ENCODE peak calls at places on chromosomes 4 and X, in seven cellular contexts. Q is psoas muscle, C is right lobe of liver, K is IMR-90, W is RWPE2, P is A673, V is stomach. N is an unnamed sample. For H3K27me3, the result is how much of the 10 kb centered on the place peaks cover.

GRCh38 chr4:81113024-81113423 is 82.5 kb downstream of the BMP3 start:
- DNase-seq in Q (no peak), C (no peak), K (no peak), W (no peak), P (no peak), V (no peak), N (no peak)

GRCh38 chr4:134160211-134160610 is 41.4 kb downstream of the PABPC4L start:
- DNase-seq in Q (no peak), C (no peak), K (no peak), W (no peak), P (no peak), V (no peak), N (no peak)

GRCh38 chrX:42028113-42028512 is 104.8 kb upstream of the CASK start:
- DNase-seq in Q (no peak), C (no peak), K (no peak), W (no peak), P (no peak), V (no peak), N (no peak)

GRCh38 chr4:82688091-82688815 is 110.3 kb downstream of the SCD5 start:
- DNase-seq in Q (no peak), C (no peak), K (no peak), W (no peak), P (no peak), V (no peak), N (no peak)

GRCh38 chr4:109914356-109914755 is 1.7 kb downstream of the EGF start:
- DNase-seq in Q (no peak), C (no peak), K (no peak), W (no peak), P (no peak), V (no peak), N (no peak)

GRCh38 chr4:140645614-140646412 is 77.1 kb upstream of the UCP1 start:
- DNase-seq in Q (no peak), C (no peak), K (peak), W (no peak), P (no peak), V (no peak), N (no peak)

GRCh38 chr4:100356172-100356571 is 161.7 kb downstream of the EMCN start:
- DNase-seq in Q (no peak), C (no peak), K (no peak), W (no peak), P (no peak), V (no peak), N (no peak)

GRCh38 chr4:171378323-171378722 is 434.9 kb upstream of the GALNTL6 start:
- DNase-seq in Q (no peak), C (no peak), K (no peak), W (no peak), P (no peak), V (no peak), N (no peak)

GRCh38 chrX:18368402-18368801 is 13.9 kb upstream of the SCML2 start:
- DNase-seq in Q (no peak), C (no peak), K (no peak), W (no peak), P (no peak), V (no peak), N (no peak)

GRCh38 chr4:90982787-90983186 is 855.6 kb downstream of the CCSER1 start:
- DNase-seq in Q (no peak), C (no peak), K (no peak), W (no peak), P (no peak), V (no peak), N (no peak)

GRCh38 chr4:16860506-16860905 is 37.9 kb downstream of the LDB2 start:
- DNase-seq in Q (no peak), C (no peak), K (peak), W (no peak), P (peak), V (no peak), N (no peak)

GRCh38 chr4:139656614-139657486 is 8.8 kb upstream of the MGST2 start:
- DNase-seq in Q (peak), C (peak), K (peak), W (no peak), P (peak), V (peak), N (no peak)

GRCh38 chrX:132364313-132364712 is 124.5 kb downstream of the MBNL3 start:
- DNase-seq in Q (no peak), C (no peak), K (no peak), W (no peak), P (no peak), V (no peak), N (no peak)

GRCh38 chrX:145213504-145213903 is 33.8 kb upstream of the SPANXN1 start:
- DNase-seq in Q (no peak), C (no peak), K (no peak), W (no peak), P (peak), V (no peak), N (no peak)
- TF ChIP-seq CTCF in Q (peak), C (peak), K (peak), W (peak), P (peak), V (no peak), N (peak)

GRCh38 chr4:124946696-124947095 is 234.2 kb upstream of the ANKRD50 start:
- DNase-seq in Q (no peak), C (no peak), K (no peak), W (no peak), P (no peak), V (peak), N (no peak)

GRCh38 chr4:124947622-124948265 is 235.2 kb upstream of the ANKRD50 start:
- DNase-seq in Q (no peak), C (no peak), K (no peak), W (no peak), P (no peak), V (no peak), N (no peak)

GRCh38 chr4:124945422-124945821 is 232.9 kb upstream of the ANKRD50 start:
- DNase-seq in Q (no peak), C (no peak), K (no peak), W (no peak), P (no peak), V (no peak), N (no peak)

GRCh38 chr4:124952601-124953000 is 240.1 kb upstream of the ANKRD50 start:
- DNase-seq in Q (no peak), C (no peak), K (no peak), W (no peak), P (no peak), V (no peak), N (no peak)

DNA sequence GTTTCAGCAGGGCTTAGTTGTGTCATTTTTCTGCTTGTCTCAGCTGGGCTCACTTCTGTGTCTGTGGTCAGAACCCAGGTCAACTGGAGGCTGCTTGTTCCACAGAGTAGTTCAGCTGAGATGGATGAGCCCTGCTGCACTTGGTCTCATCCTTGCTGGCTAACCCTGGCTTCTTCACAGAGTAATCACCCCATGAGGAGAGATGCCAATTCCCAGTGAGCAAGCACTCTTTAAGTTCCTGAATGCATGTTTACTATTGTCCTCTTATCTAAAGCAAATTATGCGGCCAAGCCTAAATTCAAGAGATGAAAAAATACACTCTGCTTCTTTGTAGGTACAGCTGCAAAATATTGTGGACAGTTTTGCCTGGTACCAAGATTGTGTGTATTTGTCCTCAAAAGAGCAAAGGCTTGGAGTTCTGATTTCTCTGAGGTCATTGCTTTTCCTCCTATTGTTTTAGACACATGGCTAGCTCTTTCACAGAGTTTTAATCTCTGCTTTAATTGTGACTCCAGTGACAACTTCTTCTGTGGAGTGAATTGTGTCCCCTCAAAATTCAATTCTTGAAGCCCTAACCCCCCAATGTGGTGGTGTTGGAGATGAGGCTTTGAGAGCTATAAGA is 236.6 kb upstream of the ANKRD50 start:
- DNase-seq in Q (no peak), C (no peak), K (peak), W (no peak), P (no peak), V (peak), N (no peak)
- H3K27me3 ChIP-seq in Q (under half), C (under half), K (under half), W (under half), P (under half), V (under half), N (under half)

GRCh38 chrX:45324941-45325340 is 124.3 kb upstream of the DIPK2B start:
- DNase-seq in Q (no peak), C (no peak), K (peak), W (no peak), P (no peak), V (no peak), N (no peak)
- H3K4me3 ChIP-seq in Q (no peak), C (no peak), K (no peak), W (no peak), P (no peak), V (no peak), N (no peak)

DNA sequence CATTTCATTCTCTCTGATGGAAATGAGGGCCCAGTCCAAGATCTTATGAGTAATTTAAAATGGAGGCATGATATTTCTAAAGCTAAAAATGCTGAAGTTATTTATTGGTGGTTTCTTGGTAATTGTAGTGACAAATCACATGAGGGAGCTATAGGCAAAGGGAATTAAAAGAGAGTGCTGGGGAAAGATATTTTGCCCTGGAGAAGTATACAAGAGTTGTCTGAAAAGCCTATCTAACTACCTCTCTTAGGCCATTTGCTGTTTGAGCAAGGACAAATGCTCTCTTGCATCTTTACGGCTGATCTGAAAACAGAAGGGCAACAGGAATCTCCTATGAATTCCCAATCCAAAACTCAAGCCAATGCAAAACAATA is 89.4 kb downstream of the FMR1NB start:
- DNase-seq in Q (no peak), C (no peak), K (no peak), W (no peak), P (no peak), V (no peak), N (no peak)
- TF ChIP-seq CTCF in Q (no peak), C (no peak), K (no peak), W (no peak), P (no peak), V (no peak), N (no peak)

DNA sequence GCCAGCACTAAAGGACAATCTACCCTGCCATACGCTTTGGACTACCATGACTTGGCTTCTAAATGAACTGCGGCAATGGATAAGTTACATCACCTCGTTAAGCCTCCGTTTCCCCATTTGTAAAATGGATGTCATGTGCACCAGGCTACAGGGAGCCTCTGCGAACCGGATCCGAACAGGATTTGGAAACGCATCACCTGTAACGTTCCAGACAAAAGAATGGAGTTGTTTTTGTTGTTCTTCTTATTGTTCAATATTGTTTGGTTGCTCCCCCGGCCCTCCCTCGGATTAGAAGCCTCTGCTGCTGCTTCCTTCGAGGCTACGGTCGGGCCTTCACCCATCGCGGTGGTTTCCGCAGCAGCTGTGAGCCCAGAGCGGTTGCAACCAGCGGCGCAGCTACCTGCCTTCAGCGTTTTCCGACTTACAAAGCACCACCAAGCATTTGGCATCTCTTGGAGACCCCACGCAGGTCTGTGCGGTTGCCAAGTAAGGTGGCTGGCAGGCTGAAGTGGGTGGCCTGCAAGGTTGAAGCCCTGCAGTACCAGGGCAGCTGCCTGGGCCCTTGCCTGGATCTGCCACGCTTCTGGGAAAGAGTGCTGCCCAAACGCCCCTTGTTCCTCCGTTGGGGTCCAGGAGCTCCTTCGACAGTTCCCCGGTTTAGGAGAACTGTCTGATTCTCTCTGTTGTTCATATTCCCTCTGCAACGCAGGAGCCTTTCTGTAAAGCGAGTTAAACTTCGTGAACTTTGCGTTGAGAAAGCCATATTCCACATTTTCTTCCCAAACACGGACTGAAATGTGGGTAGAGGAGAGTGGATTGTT is 7.1 kb downstream of the NKX3-2 start:
- DNase-seq in Q (no peak), C (no peak), K (no peak), W (no peak), P (no peak), V (no peak), N (no peak)
- H3K27me3 ChIP-seq in Q (half or more), C (under half), K (half or more), W (half or more), P (under half), V (under half), N (half or more)

GRCh38 chr4:122922877-122923511 is 597 bp upstream of the NUDT6 start:
- DNase-seq in Q (peak), C (peak), K (peak), W (peak), P (peak), V (peak), N (peak)
- H3K4me3 ChIP-seq in Q (peak), C (peak), K (peak), W (peak), P (peak), V (peak), N (peak)

DNA sequence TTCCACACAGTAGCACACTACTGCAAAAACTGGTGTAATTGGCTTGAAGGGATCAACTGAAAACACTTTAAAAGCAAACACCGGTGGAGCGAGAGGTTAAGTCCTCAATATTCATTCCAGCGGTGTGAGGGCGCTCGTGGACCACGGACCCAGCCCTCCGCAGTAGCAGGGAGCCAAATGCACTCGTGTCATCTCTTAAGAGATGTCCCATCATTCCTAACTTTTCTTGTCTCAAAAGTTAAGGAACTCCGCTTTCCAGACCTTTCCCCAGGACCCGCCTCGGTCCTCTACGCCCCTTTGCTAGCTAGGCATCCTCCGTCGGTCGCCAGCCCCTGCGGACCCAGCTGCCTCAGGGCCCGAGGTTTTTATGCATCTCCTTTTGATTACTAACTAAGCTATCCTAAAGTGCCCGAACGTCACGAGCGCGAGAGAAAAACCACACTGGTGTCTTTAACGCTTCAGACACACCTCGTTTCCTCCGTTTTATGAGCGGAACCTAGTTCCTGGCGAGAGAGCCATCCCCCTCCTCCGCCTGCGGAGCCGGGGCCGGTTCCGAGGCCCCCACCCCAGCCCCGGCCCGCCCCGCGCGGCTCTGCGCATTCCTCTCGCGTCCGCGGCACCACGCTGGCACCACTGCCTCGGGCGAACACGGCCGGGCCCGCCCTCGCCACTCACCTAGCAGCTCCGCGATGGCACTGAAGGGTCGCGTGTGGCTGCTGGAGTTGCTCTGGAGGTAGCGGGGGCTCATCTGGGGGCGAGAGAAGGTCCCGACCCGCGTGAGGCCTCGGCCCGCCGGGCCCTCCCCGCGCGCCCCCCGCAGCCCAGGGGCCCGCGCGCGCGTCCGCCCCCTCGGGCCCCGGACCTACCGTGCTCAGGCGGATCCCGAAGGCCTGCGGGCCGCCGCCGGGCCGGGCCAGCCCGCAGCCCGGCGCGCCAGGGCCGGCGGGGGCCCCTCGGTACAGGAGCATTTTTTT is 723 bp downstream of the MORC4 start:
- DNase-seq in Q (peak), C (peak), K (peak), W (no peak), P (peak), V (peak), N (no peak)
- TF ChIP-seq CTCF in Q (peak), C (no peak), K (peak), W (peak), P (peak), V (no peak), N (peak)

DNA sequence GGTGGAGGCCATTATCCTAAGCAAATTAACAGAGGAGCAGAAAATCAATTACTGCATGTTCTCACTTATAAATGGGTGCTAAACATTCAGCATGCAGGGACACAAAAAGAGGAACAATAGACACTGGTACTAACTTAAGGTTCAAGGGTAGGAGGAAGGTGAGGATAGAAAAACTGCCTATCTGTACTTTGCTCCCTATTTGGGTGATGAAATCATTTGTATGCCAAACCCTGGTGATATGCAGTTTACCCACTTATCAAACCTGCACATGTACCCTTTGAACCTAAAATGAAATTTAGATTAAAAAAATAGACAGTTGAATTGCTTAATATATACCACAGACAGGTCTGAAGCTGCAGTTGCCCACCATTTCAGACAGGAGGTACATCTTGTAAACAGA is 143.3 kb upstream of the KLHL4 start:
- DNase-seq in Q (no peak), C (no peak), K (no peak), W (no peak), P (no peak), V (no peak), N (no peak)
- H3K27me3 ChIP-seq in Q (under half), C (under half), K (under half), W (under half), P (under half), V (under half), N (under half)

GRCh38 chr4:39179681-39180080 is 2.6 kb upstream of the WDR19 start:
- DNase-seq in Q (no peak), C (no peak), K (no peak), W (no peak), P (no peak), V (no peak), N (no peak)

GRCh38 chr4:39181905-39182638 is at the start of gene WDR19:
- DNase-seq in Q (peak), C (peak), K (peak), W (peak), P (peak), V (peak), N (peak)

GRCh38 chr4:39178706-39179105 is 3.6 kb upstream of the WDR19 start:
- DNase-seq in Q (no peak), C (no peak), K (peak), W (no peak), P (no peak), V (no peak), N (no peak)

DNA sequence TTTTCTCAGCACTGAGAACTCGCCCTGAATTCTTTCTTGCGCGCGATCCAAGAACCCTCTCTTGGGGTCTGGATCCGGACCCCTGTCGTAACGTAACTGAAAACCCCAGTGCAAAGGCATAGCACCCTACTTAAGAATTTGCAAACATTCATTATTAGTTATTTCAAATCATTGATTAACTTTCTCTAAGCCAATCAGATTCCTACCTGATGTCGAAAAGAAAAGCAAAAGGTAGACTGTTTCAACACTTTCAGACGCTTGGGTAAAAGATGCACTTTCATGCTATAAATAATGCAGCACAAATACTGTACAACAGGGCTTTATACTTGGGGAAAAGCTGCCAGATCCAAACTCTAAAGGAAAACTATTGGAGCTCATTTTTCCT is 817 bp upstream of the WDR19 start:
- DNase-seq in Q (no peak), C (no peak), K (no peak), W (no peak), P (no peak), V (no peak), N (no peak)
- H3K4me3 ChIP-seq in Q (peak), C (peak), K (no peak), W (peak), P (peak), V (peak), N (peak)